ENCODE peak calls at places on chromosomes 7 and 10, in nine cellular contexts. One of them, this sample, is unnamed.

GRCh38 chr7:88344271-88344670 is 37.6 kb upstream of the STEAP4 start:
- DNase-seq in HCT116: no peak
- DNase-seq in neural progenitor cell: no peak
- DNase-seq in GM23248: no peak
- DNase-seq in PC-3: no peak
- DNase-seq in OCI-LY7: no peak
- DNase-seq in SK-N-SH: no peak
- DNase-seq in GM23338: no peak
- DNase-seq in MM.1S: no peak
- DNase-seq in this sample: no peak

GRCh38 chr7:2474813-2475677 is 1.2 kb downstream of the GRIFIN start:
- DNase-seq in HCT116: no peak
- DNase-seq in neural progenitor cell: no peak
- DNase-seq in GM23248: no peak
- DNase-seq in PC-3: no peak
- DNase-seq in OCI-LY7: no peak
- DNase-seq in SK-N-SH: peak
- DNase-seq in GM23338: no peak
- DNase-seq in MM.1S: no peak
- DNase-seq in this sample: peak

GRCh38 chr7:110347091-110347490 is 743.8 kb upstream of the LRRN3 start:
- DNase-seq in HCT116: no peak
- DNase-seq in neural progenitor cell: no peak
- DNase-seq in GM23248: no peak
- DNase-seq in PC-3: no peak
- DNase-seq in OCI-LY7: no peak
- DNase-seq in SK-N-SH: no peak
- DNase-seq in GM23338: no peak
- DNase-seq in MM.1S: no peak
- DNase-seq in this sample: no peak

GRCh38 chr10:34907743-34908425 is 92.8 kb upstream of the PARD3 start:
- DNase-seq in HCT116: no peak
- DNase-seq in neural progenitor cell: no peak
- DNase-seq in GM23248: peak
- DNase-seq in PC-3: no peak
- DNase-seq in OCI-LY7: no peak
- DNase-seq in SK-N-SH: no peak
- DNase-seq in GM23338: no peak
- DNase-seq in MM.1S: no peak
- DNase-seq in this sample: no peak

GRCh38 chr10:70958396-70958795 is 70.0 kb upstream of the PCBD1 start:
- DNase-seq in HCT116: no peak
- DNase-seq in neural progenitor cell: no peak
- DNase-seq in GM23248: peak
- DNase-seq in PC-3: no peak
- DNase-seq in OCI-LY7: no peak
- DNase-seq in SK-N-SH: no peak
- DNase-seq in GM23338: no peak
- DNase-seq in MM.1S: no peak
- DNase-seq in this sample: no peak

GRCh38 chr7:72674394-72674793 is 153.6 kb downstream of the TYW1B start:
- DNase-seq in HCT116: no peak
- DNase-seq in neural progenitor cell: no peak
- DNase-seq in GM23248: no peak
- DNase-seq in PC-3: peak
- DNase-seq in OCI-LY7: no peak
- DNase-seq in SK-N-SH: no peak
- DNase-seq in GM23338: no peak
- DNase-seq in MM.1S: no peak
- DNase-seq in this sample: no peak

GRCh38 chr7:114356133-114356532 is 58.5 kb upstream of the FOXP2 start:
- DNase-seq in HCT116: no peak
- DNase-seq in neural progenitor cell: no peak
- DNase-seq in GM23248: peak
- DNase-seq in PC-3: peak
- DNase-seq in OCI-LY7: no peak
- DNase-seq in SK-N-SH: no peak
- DNase-seq in GM23338: no peak
- DNase-seq in MM.1S: no peak
- DNase-seq in this sample: no peak

GRCh38 chr10:71083457-71083975 is 128.9 kb upstream of the UNC5B start:
- DNase-seq in HCT116: no peak
- DNase-seq in neural progenitor cell: no peak
- DNase-seq in GM23248: no peak
- DNase-seq in PC-3: no peak
- DNase-seq in OCI-LY7: no peak
- DNase-seq in SK-N-SH: peak
- DNase-seq in GM23338: no peak
- DNase-seq in MM.1S: no peak
- DNase-seq in this sample: no peak

GRCh38 chr10:6365384-6365783 is 162.7 kb downstream of the PFKFB3 start:
- DNase-seq in HCT116: no peak
- DNase-seq in neural progenitor cell: peak
- DNase-seq in GM23248: no peak
- DNase-seq in PC-3: no peak
- DNase-seq in OCI-LY7: no peak
- DNase-seq in SK-N-SH: no peak
- DNase-seq in GM23338: peak
- DNase-seq in MM.1S: no peak
- DNase-seq in this sample: no peak

GRCh38 chr7:135802697-135803096 is 54.1 kb upstream of the FAM180A start:
- DNase-seq in HCT116: no peak
- DNase-seq in neural progenitor cell: no peak
- DNase-seq in GM23248: peak
- DNase-seq in PC-3: no peak
- DNase-seq in OCI-LY7: no peak
- DNase-seq in SK-N-SH: no peak
- DNase-seq in GM23338: no peak
- DNase-seq in MM.1S: no peak
- DNase-seq in this sample: no peak

GRCh38 chr7:36670585-36671431 is 53.5 kb downstream of the AOAH start:
- DNase-seq in HCT116: peak
- DNase-seq in neural progenitor cell: peak
- DNase-seq in GM23248: peak
- DNase-seq in PC-3: peak
- DNase-seq in OCI-LY7: peak
- DNase-seq in SK-N-SH: peak
- DNase-seq in GM23338: peak
- DNase-seq in MM.1S: peak
- DNase-seq in this sample: peak

GRCh38 chr7:47726047-47726726 is 144.3 kb upstream of the TNS3 start:
- DNase-seq in HCT116: no peak
- DNase-seq in neural progenitor cell: no peak
- DNase-seq in GM23248: no peak
- DNase-seq in PC-3: no peak
- DNase-seq in OCI-LY7: no peak
- DNase-seq in SK-N-SH: peak
- DNase-seq in GM23338: no peak
- DNase-seq in MM.1S: no peak
- DNase-seq in this sample: no peak

GRCh38 chr7:47483604-47484273 is 98.2 kb downstream of the TNS3 start:
- DNase-seq in HCT116: no peak
- DNase-seq in neural progenitor cell: no peak
- DNase-seq in GM23248: peak
- DNase-seq in PC-3: peak
- DNase-seq in OCI-LY7: peak
- DNase-seq in SK-N-SH: peak
- DNase-seq in GM23338: peak
- DNase-seq in MM.1S: no peak
- DNase-seq in this sample: no peak

GRCh38 chr7:133365892-133366291 is 113.0 kb downstream of the EXOC4 start:
- DNase-seq in HCT116: no peak
- DNase-seq in neural progenitor cell: no peak
- DNase-seq in GM23248: peak
- DNase-seq in PC-3: no peak
- DNase-seq in OCI-LY7: no peak
- DNase-seq in SK-N-SH: no peak
- DNase-seq in GM23338: no peak
- DNase-seq in MM.1S: no peak
- DNase-seq in this sample: no peak

DNA sequence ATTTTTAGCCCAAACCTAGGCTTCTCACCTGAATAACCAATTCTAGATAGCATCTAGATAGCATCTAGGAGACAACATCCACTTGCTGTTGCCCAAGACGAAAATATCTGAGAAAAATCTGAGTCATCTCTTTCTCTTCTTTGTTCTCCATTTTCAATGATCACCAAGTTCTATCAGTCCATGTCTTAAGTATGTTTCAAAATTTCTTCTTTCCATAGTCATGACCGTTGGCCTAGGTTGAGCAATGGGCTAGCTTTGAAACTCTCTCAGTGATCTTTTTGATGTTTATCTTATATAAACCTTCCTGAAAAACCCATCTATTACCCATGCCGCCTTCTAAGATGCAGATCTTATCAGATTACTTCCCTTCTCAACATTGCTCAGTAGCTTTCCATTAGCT is 23.4 kb upstream of the CASD1 start:
- DNase-seq in HCT116: no peak
- DNase-seq in neural progenitor cell: no peak
- DNase-seq in GM23248: no peak
- DNase-seq in PC-3: no peak
- DNase-seq in OCI-LY7: no peak
- DNase-seq in SK-N-SH: no peak
- DNase-seq in GM23338: no peak
- DNase-seq in MM.1S: no peak
- DNase-seq in this sample: no peak
- TF ChIP-seq EZH2phosphoT487 in HCT116: no peak
- TF ChIP-seq EZH2phosphoT487 in neural progenitor cell: no peak
- TF ChIP-seq EZH2phosphoT487 in GM23248: no peak
- TF ChIP-seq EZH2phosphoT487 in PC-3: no peak
- TF ChIP-seq EZH2phosphoT487 in OCI-LY7: no peak
- TF ChIP-seq EZH2phosphoT487 in SK-N-SH: no peak
- TF ChIP-seq EZH2phosphoT487 in GM23338: no peak
- TF ChIP-seq EZH2phosphoT487 in MM.1S: no peak
- TF ChIP-seq EZH2phosphoT487 in this sample: no peak

DNA sequence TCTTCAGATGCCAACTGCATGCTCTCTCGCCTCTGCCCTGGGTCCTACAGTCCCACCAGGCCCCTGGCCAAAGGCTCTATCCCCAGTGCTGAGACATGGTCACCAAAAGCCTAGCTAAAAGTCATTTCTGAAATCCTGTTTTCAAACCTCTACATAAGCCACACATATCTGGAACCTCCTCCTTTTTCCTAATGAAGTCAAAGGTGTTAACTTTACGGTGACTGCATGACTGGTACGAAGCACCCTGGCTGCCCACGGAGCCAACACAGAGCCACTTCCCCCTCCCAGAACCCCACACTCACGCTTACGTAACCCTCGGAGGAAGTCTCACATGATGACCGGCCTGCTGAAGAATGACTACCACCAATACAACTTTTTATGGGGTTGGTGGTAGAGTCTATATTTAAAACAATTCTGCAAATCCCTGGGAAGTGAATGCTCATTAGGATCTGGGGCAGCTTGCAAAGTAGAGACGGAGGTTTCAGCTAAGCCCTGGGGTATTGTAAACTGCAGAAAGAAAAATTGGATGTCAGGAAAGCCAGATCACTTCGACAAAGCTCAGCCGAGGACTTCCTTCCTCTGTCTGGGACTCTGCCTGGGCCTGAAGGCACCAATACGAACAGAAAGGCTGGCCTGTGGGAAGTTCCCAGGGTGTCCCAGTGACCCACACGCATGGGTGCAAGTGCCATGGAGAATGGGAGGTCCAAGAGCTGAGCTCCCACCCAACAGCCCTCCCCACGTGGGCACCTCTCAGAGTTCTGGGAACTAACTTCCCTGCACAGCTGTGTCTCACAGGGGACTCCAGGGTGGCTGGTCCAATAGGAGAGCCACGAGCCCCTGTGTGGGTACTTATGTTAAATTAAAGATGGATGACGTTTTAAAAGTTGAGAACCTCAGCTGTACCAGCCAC is 50.7 kb downstream of the PDGFA start:
- DNase-seq in HCT116: no peak
- DNase-seq in neural progenitor cell: no peak
- DNase-seq in GM23248: peak
- DNase-seq in PC-3: no peak
- DNase-seq in OCI-LY7: no peak
- DNase-seq in SK-N-SH: no peak
- DNase-seq in GM23338: no peak
- DNase-seq in MM.1S: no peak
- DNase-seq in this sample: no peak
- H3K27ac ChIP-seq in HCT116: no peak
- H3K27ac ChIP-seq in neural progenitor cell: no peak
- H3K27ac ChIP-seq in GM23248: peak
- H3K27ac ChIP-seq in PC-3: no peak
- H3K27ac ChIP-seq in OCI-LY7: no peak
- H3K27ac ChIP-seq in SK-N-SH: no peak
- H3K27ac ChIP-seq in GM23338: no peak
- H3K27ac ChIP-seq in MM.1S: no peak
- H3K27ac ChIP-seq in this sample: no peak

GRCh38 chr7:157000741-157001653 is 9.5 kb downstream of the MNX1 start:
- DNase-seq in HCT116: no peak
- DNase-seq in neural progenitor cell: peak
- DNase-seq in GM23248: no peak
- DNase-seq in PC-3: no peak
- DNase-seq in OCI-LY7: no peak
- DNase-seq in SK-N-SH: peak
- DNase-seq in GM23338: no peak
- DNase-seq in MM.1S: peak
- DNase-seq in this sample: no peak
- TF ChIP-seq EZH2phosphoT487 in HCT116: no peak
- TF ChIP-seq EZH2phosphoT487 in neural progenitor cell: no peak
- TF ChIP-seq EZH2phosphoT487 in GM23248: peak
- TF ChIP-seq EZH2phosphoT487 in PC-3: no peak
- TF ChIP-seq EZH2phosphoT487 in OCI-LY7: peak
- TF ChIP-seq EZH2phosphoT487 in SK-N-SH: peak
- TF ChIP-seq EZH2phosphoT487 in GM23338: no peak
- TF ChIP-seq EZH2phosphoT487 in MM.1S: no peak
- TF ChIP-seq EZH2phosphoT487 in this sample: peak

GRCh38 chr10:63583397-63583796 is 62.2 kb downstream of the REEP3 start:
- DNase-seq in HCT116: no peak
- DNase-seq in neural progenitor cell: no peak
- DNase-seq in GM23248: no peak
- DNase-seq in PC-3: no peak
- DNase-seq in OCI-LY7: no peak
- DNase-seq in SK-N-SH: no peak
- DNase-seq in GM23338: no peak
- DNase-seq in MM.1S: no peak
- DNase-seq in this sample: no peak

GRCh38 chr10:63576501-63576900 is 55.3 kb downstream of the REEP3 start:
- DNase-seq in HCT116: no peak
- DNase-seq in neural progenitor cell: no peak
- DNase-seq in GM23248: no peak
- DNase-seq in PC-3: no peak
- DNase-seq in OCI-LY7: no peak
- DNase-seq in SK-N-SH: no peak
- DNase-seq in GM23338: no peak
- DNase-seq in MM.1S: no peak
- DNase-seq in this sample: no peak

GRCh38 chr10:63582686-63583085 is 61.5 kb downstream of the REEP3 start:
- DNase-seq in HCT116: no peak
- DNase-seq in neural progenitor cell: no peak
- DNase-seq in GM23248: no peak
- DNase-seq in PC-3: no peak
- DNase-seq in OCI-LY7: no peak
- DNase-seq in SK-N-SH: no peak
- DNase-seq in GM23338: no peak
- DNase-seq in MM.1S: no peak
- DNase-seq in this sample: no peak

GRCh38 chr10:63573068-63573697 is 52.0 kb downstream of the REEP3 start:
- DNase-seq in HCT116: no peak
- DNase-seq in neural progenitor cell: no peak
- DNase-seq in GM23248: peak
- DNase-seq in PC-3: no peak
- DNase-seq in OCI-LY7: no peak
- DNase-seq in SK-N-SH: peak
- DNase-seq in GM23338: no peak
- DNase-seq in MM.1S: peak
- DNase-seq in this sample: peak

GRCh38 chr10:63578501-63578900 is 57.3 kb downstream of the REEP3 start:
- DNase-seq in HCT116: no peak
- DNase-seq in neural progenitor cell: no peak
- DNase-seq in GM23248: no peak
- DNase-seq in PC-3: no peak
- DNase-seq in OCI-LY7: no peak
- DNase-seq in SK-N-SH: no peak
- DNase-seq in GM23338: no peak
- DNase-seq in MM.1S: no peak
- DNase-seq in this sample: no peak
- H3K27ac ChIP-seq in HCT116: no peak
- H3K27ac ChIP-seq in neural progenitor cell: no peak
- H3K27ac ChIP-seq in GM23248: no peak
- H3K27ac ChIP-seq in PC-3: no peak
- H3K27ac ChIP-seq in OCI-LY7: no peak
- H3K27ac ChIP-seq in SK-N-SH: no peak
- H3K27ac ChIP-seq in GM23338: no peak
- H3K27ac ChIP-seq in MM.1S: no peak
- H3K27ac ChIP-seq in this sample: no peak

This sample was measured in hepatocyte.